ENCODE peak calls at places on chromosome 16, in nine cellular contexts. E, Q, C, W, F, S, X, I and B are unnamed samples.

GRCh38 chr16:17437142-17437720 is 33.5 kb downstream of the XYLT1 start:
- DNase-seq in F (no peak), C (no peak), X (no peak), W (no peak), Q (no peak), S (no peak), E (no peak), I (no peak), B (no peak)

GRCh38 chr16:50997679-50998078 is 153.4 kb downstream of the SALL1 start:
- DNase-seq in X (no peak), W (no peak), E (no peak), Q (no peak), S (no peak), F (no peak), I (no peak), C (no peak), B (no peak)

GRCh38 chr16:11183951-11184350 is 72.1 kb downstream of the SOCS1 start:
- DNase-seq in W (no peak), E (no peak), F (no peak), S (no peak), Q (no peak), C (no peak), X (no peak), I (no peak), B (no peak)

GRCh38 chr16:74898667-74899066 is 86.3 kb downstream of the WDR59 start:
- DNase-seq in Q (no peak), W (no peak), E (no peak), S (no peak), I (no peak), X (no peak), C (no peak), F (no peak), B (no peak)

GRCh38 chr16:84327926-84328505 is 33.3 kb downstream of the WFDC1 start:
- DNase-seq in C (no peak), W (peak), F (no peak), I (no peak), E (no peak), S (no peak), Q (no peak), X (no peak), B (no peak)

GRCh38 chr16:76386784-76387183 is 109.6 kb downstream of the CNTNAP4 start:
- DNase-seq in S (no peak), E (no peak), W (no peak), C (no peak), Q (no peak), X (no peak), F (no peak), I (no peak), B (no peak)

GRCh38 chr16:4696172-4696904 is 3.0 kb downstream of the NUDT16L1 start:
- DNase-seq in I (no peak), Q (no peak), C (no peak), X (no peak), F (no peak), W (peak), E (no peak), S (no peak), B (no peak)

GRCh38 chr16:14111713-14112538 is 40.8 kb downstream of the MRTFB start:
- DNase-seq in E (no peak), W (peak), I (no peak), Q (no peak), C (no peak), S (no peak), F (no peak), X (no peak), B (peak)

GRCh38 chr16:70156207-70156978 is 17.2 kb upstream of the CLEC18C start:
- DNase-seq in Q (peak), X (no peak), C (no peak), S (peak), E (no peak), F (peak), W (no peak), I (no peak), B (no peak)

GRCh38 chr16:85888405-85889331 is 10.3 kb upstream of the IRF8 start:
- DNase-seq in S (no peak), C (no peak), Q (no peak), I (no peak), E (no peak), F (peak), X (no peak), W (no peak), B (no peak)

GRCh38 chr16:68425498-68426354 is 22.6 kb downstream of the SMPD3 start:
- DNase-seq in E (no peak), I (no peak), W (no peak), X (no peak), Q (no peak), S (no peak), F (no peak), C (peak), B (no peak)

GRCh38 chr16:2879854-2880508 is 3.0 kb upstream of the FLYWCH2 start:
- DNase-seq in S (no peak), W (no peak), X (no peak), E (no peak), C (no peak), I (no peak), F (no peak), Q (no peak), B (no peak)

GRCh38 chr16:2884041-2884451 is 1.0 kb downstream of the FLYWCH2 start:
- DNase-seq in F (no peak), X (no peak), I (no peak), W (no peak), Q (no peak), E (no peak), S (no peak), C (no peak), B (no peak)

GRCh38 chr16:2883027-2883846 is at the start of gene FLYWCH2:
- DNase-seq in S (peak), W (peak), Q (peak), F (peak), I (peak), C (peak), X (peak), E (peak), B (peak)

GRCh38 chr16:2882460-2883026 is 472 bp upstream of the FLYWCH2 start:
- DNase-seq in F (peak), C (peak), E (peak), X (peak), I (peak), S (peak), Q (peak), W (peak), B (peak)
- TF ChIP-seq POLR2AphosphoS5 in F (no peak), C (peak), E (peak), X (no peak), I (peak), S (no peak), Q (no peak), W (no peak), B (peak)

GRCh38 chr16:23284584-23284983 is 17.5 kb upstream of the SCNN1B start:
- DNase-seq in S (no peak), I (no peak), W (no peak), E (no peak), F (no peak), X (no peak), Q (no peak), C (no peak), B (no peak)
- H3K27ac ChIP-seq in S (no peak), I (no peak), W (no peak), E (no peak), F (no peak), X (no peak), Q (no peak), C (peak), B (no peak)

DNA sequence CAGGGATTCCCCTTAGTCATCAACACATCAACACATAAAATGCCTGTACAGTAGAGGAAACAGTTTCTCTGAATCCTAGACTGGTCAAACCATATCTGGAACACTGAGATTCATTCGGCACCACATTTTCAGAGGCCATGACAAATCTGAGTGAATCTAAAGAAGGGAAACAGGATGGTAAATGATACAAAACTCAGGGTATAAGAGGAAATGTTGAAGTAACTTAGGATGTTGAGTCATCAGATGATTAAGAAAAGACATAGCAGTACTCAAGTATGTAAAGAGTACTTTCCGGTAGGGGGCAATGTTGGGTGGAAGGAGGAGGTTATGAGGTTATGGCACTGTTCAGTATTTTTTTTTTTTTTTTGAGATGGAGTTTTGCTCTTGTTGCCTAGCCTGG is 358.5 kb upstream of the PMFBP1 start:
- DNase-seq in W (no peak), C (no peak), S (no peak), Q (peak), F (peak), I (peak), X (no peak), E (peak), B (no peak)
- TF ChIP-seq CTCF in W (no peak), C (no peak), S (no peak), Q (no peak), F (peak), I (no peak), X (no peak), E (no peak), B (no peak)

DNA sequence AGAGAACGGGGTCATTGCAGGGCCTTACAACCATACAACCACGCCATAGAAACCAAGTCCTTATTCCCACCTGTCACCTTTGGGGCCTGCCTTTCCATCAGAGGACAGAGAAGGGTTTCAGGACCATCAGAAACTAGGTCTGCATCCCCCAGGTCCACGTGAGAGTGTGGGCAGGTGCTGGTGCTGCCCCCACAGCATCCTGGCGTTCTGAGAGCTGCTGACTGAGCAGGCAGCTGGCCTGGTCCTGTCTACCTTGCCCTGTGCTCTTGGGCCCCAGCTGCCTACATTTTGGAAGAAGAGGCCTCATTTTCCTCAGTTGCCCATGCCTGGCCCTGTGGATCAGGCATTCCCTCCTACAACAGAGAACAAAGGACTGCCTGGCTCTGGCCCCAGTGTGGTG is 21.6 kb downstream of the ZNF276 start:
- DNase-seq in W (no peak), I (no peak), F (no peak), C (no peak), E (no peak), Q (no peak), S (no peak), X (no peak), B (no peak)
- TF ChIP-seq POLR2AphosphoS5 in W (no peak), I (no peak), F (no peak), C (no peak), E (no peak), Q (peak), S (peak), X (no peak), B (no peak)

GRCh38 chr16:53518550-53519416 is 15.8 kb upstream of the AKTIP start:
- DNase-seq in W (no peak), S (no peak), X (no peak), Q (peak), F (peak), I (no peak), C (no peak), E (no peak), B (peak)

GRCh38 chr16:53517851-53518250 is 14.8 kb upstream of the AKTIP start:
- DNase-seq in C (no peak), Q (no peak), I (no peak), W (no peak), F (no peak), X (no peak), S (no peak), E (no peak), B (no peak)

GRCh38 chr16:53511403-53512280 is 8.6 kb upstream of the AKTIP start:
- DNase-seq in W (no peak), F (no peak), Q (no peak), X (no peak), S (no peak), C (no peak), E (no peak), I (no peak), B (no peak)

GRCh38 chr16:53515811-53516210 is 12.8 kb upstream of the AKTIP start:
- DNase-seq in C (no peak), I (no peak), Q (no peak), E (no peak), F (peak), X (no peak), S (no peak), W (peak), B (no peak)

DNA sequence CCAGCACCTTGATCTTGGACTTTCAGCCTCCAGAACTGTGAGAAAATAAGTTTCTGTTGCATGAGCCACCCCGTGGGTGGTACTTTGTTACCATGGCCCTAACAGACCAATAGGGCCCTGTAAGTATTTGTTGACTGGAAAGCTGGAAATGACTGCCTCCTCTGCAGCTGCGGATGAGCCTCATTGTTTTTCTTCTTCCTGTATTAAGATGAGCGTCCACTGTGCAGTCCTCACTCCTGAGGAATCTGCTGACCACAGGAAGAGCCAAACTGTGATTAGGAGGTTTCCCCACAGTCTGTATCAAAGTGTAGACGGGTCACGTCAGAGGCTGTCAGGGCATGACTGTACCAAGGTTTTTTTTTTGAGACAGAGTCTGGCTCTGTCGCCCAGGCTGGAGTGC is 12.2 kb upstream of the AKTIP start:
- DNase-seq in Q (no peak), C (no peak), X (no peak), I (no peak), S (no peak), W (peak), E (no peak), F (peak), B (no peak)
- H3K27ac ChIP-seq in Q (no peak), C (no peak), X (no peak), I (no peak), S (no peak), W (no peak), E (no peak), F (peak), B (no peak)

GRCh38 chr16:89168381-89169189 is 3.0 kb upstream of the CDH15 start:
- DNase-seq in F (no peak), S (no peak), Q (no peak), W (no peak), X (no peak), I (no peak), E (no peak), C (no peak), B (no peak)

GRCh38 chr16:89172171-89172900 is 788 bp downstream of the CDH15 start:
- DNase-seq in C (no peak), I (no peak), Q (no peak), W (no peak), S (no peak), E (no peak), F (no peak), X (no peak), B (no peak)

GRCh38 chr16:89169778-89170177 is 1.8 kb upstream of the CDH15 start:
- DNase-seq in C (no peak), F (no peak), E (no peak), Q (no peak), S (no peak), X (no peak), I (no peak), W (no peak), B (no peak)

GRCh38 chr16:89171216-89172170 is at the start of gene CDH15:
- DNase-seq in I (peak), F (peak), Q (peak), C (peak), X (peak), S (peak), W (peak), E (peak), B (peak)

DNA sequence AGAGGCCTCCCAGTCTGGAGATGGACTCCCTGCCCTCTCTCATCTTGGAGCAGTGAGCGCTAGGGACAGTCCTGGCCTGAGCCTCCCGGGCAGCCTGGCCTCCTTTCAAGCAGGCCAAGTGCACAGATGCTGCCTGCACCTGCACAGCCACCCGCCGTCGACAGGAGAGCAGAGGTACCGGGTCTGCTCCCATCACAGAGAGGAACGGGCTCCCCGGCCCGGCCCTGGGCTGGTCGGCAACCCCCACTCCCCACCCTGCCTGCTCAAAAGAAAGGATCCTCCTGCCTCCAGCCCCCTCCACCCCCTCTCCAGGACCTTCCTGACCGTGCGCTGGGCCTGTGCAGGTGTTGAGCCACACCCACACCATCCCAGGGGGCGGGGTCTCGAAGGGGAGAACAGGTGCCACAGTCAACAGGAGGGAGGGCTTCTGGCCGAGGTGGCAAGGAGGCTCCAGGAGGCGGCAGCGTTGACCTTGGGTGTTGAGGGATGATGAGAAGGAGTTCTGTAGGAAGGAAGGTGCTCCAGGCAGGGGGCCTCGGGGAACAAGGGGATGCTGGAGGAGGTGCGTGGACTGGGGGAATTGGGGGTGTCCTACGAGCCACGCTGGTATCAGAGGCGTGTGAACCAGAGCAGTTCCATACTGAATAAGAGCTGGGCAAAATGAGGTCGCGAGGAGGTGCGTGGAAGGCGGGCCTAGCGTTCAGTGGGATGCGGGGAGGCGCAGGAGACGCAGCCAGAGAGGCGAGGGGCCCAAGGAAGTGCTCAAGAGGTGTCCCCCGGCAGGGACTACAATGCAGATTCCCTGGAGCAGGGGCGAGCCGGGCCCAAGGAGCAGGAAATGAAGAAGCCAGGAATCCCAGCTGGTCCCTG is 967 bp upstream of the CDH15 start:
- DNase-seq in W (no peak), I (peak), C (no peak), X (no peak), S (peak), Q (no peak), E (peak), F (no peak), B (peak)
- TF ChIP-seq CTCF in W (no peak), I (peak), C (no peak), X (no peak), S (no peak), Q (no peak), E (peak), F (no peak), B (no peak)

GRCh38 chr16:47029724-47030123 is 56.2 kb upstream of the DNAJA2 start:
- DNase-seq in F (no peak), E (no peak), C (no peak), I (no peak), Q (no peak), X (no peak), W (no peak), S (no peak), B (no peak)
- TF ChIP-seq POLR2AphosphoS5 in F (no peak), E (no peak), C (no peak), I (no peak), Q (no peak), X (no peak), W (no peak), S (no peak), B (no peak)